ENCODE peak calls at places on chromosomes 1 and 21, in five cellular contexts. D is adipocyte; B is stimulated activated CD8-positive, alpha-beta memory T cell treated with anti-CD3 and anti-CD28 coated beads, Interleukin-2, amount 100 ng/mL, for 1 hour; W is bronchial epithelial cell; R is AG09309. U is an unnamed sample.

GRCh38 chr1:207823880-207824566 is 72.2 kb downstream of the CD46 start:
- DNase-seq in D (peak), B (peak), W (peak), R (peak), U (no peak)

GRCh38 chr1:168488153-168488552 is 55.6 kb downstream of the XCL2 start:
- DNase-seq in D (peak), B (no peak), W (peak), R (peak), U (peak)

GRCh38 chr1:182786223-182787001 is 3.2 kb upstream of the NPL start:
- DNase-seq in D (peak), B (no peak), W (peak), R (peak), U (peak)

GRCh38 chr1:8083739-8084484 is 57.8 kb upstream of the ERRFI1 start:
- DNase-seq in D (peak), B (no peak), W (peak), R (no peak), U (no peak)

GRCh38 chr21:45539046-45539795 is 3.0 kb downstream of the SLC19A1 start:
- DNase-seq in D (no peak), B (no peak), W (no peak), R (no peak), U (no peak)

GRCh38 chr1:61247881-61248752 is 165.8 kb downstream of the NFIA start:
- DNase-seq in D (peak), B (no peak), W (no peak), R (no peak), U (peak)

GRCh38 chr1:229107302-229107815 is 163.6 kb upstream of the RAB4A start:
- DNase-seq in D (no peak), B (no peak), W (no peak), R (no peak), U (no peak)

GRCh38 chr1:161020573-161021167 is at the start of gene F11R:
- DNase-seq in D (peak), B (no peak), W (peak), R (no peak), U (no peak)

GRCh38 chr1:110508038-110508437 is 10.9 kb downstream of the KCNA10 start:
- DNase-seq in D (peak), B (no peak), W (peak), R (no peak), U (no peak)

GRCh38 chr1:44631647-44632510 is 42.4 kb downstream of the TMEM53 start:
- DNase-seq in D (peak), B (peak), W (peak), R (no peak), U (peak)

GRCh38 chr1:85427358-85427757 is 37.6 kb downstream of the DDAH1 start:
- DNase-seq in D (peak), B (no peak), W (no peak), R (no peak), U (no peak)

GRCh38 chr1:172219966-172220365 is 200.5 kb upstream of the C1orf105 start:
- DNase-seq in D (no peak), B (no peak), W (no peak), R (no peak), U (no peak)

GRCh38 chr1:1890506-1891348 is at the start of gene GNB1:
- DNase-seq in D (peak), B (peak), W (peak), R (peak), U (peak)

GRCh38 chr1:10679521-10680220 is 116.8 kb downstream of the CASZ1 start:
- DNase-seq in D (no peak), B (no peak), W (peak), R (no peak), U (peak)

GRCh38 chr1:240004086-240004749 is 87.5 kb upstream of the FMN2 start:
- DNase-seq in D (peak), B (no peak), W (no peak), R (no peak), U (no peak)

GRCh38 chr1:3312894-3313578 is 141.4 kb upstream of the ARHGEF16 start:
- DNase-seq in D (peak), B (no peak), W (peak), R (peak), U (no peak)

GRCh38 chr1:207241164-207241934 is 80.1 kb upstream of the CD55 start:
- DNase-seq in D (peak), B (no peak), W (no peak), R (no peak), U (no peak)

GRCh38 chr1:100325415-100326324 is 26.6 kb upstream of the CDC14A start:
- DNase-seq in D (no peak), B (no peak), W (no peak), R (no peak), U (no peak)

GRCh38 chr1:71311396-71311795 is 230.6 kb upstream of the ZRANB2 start:
- DNase-seq in D (peak), B (no peak), W (no peak), R (no peak), U (no peak)

GRCh38 chr1:22443332-22443731 is 8.3 kb upstream of the ZBTB40 start:
- DNase-seq in D (no peak), B (no peak), W (no peak), R (no peak), U (no peak)